ENCODE peak calls at places on chromosomes 4 and X, in six cellular contexts. B is OCI-LY7, G is K562, Z is psoas muscle, Y is dorsolateral prefrontal cortex, I is tibial nerve. J is an unnamed sample.

GRCh38 chr4:168397611-168398169 is 79.1 kb upstream of the DDX60 start:
- DNase-seq in B (no peak), G (no peak), Z (no peak), Y (no peak), I (no peak), J (no peak)

GRCh38 chr4:17030543-17030942 is 132.1 kb upstream of the LDB2 start:
- DNase-seq in B (no peak), G (no peak), Z (no peak), Y (no peak), I (no peak), J (no peak)

GRCh38 chrX:24561121-24561520 is 86.0 kb downstream of the PCYT1B start:
- DNase-seq in B (peak; percentile 44), G (peak; percentile 22), Z (no peak), Y (no peak), I (no peak), J (peak; percentile 51)

GRCh38 chr4:84298023-84298718 is 200.9 kb downstream of the NKX6-1 start:
- DNase-seq in B (no peak), G (no peak), Z (no peak), Y (no peak), I (no peak), J (no peak)

GRCh38 chr4:5572114-5572513 is 136.2 kb downstream of the EVC2 start:
- DNase-seq in B (no peak), G (no peak), Z (no peak), Y (no peak), I (no peak), J (no peak)

GRCh38 chrX:3651272-3651671 is 62.2 kb downstream of the PRKX start:
- DNase-seq in B (peak; percentile 24), G (no peak), Z (no peak), Y (no peak), I (no peak), J (peak; percentile 26)

GRCh38 chr4:41318839-41319530 is 62.3 kb downstream of the UCHL1 start:
- DNase-seq in B (no peak), G (no peak), Z (no peak), Y (no peak), I (no peak), J (no peak)

GRCh38 chr4:40251366-40251765 is 54.5 kb downstream of the RHOH start:
- DNase-seq in B (no peak), G (no peak), Z (no peak), Y (no peak), I (no peak), J (no peak)

GRCh38 chr4:157045507-157046127 is 30.3 kb upstream of the GLRB start:
- DNase-seq in B (peak; percentile 7), G (peak; percentile 6), Z (no peak), Y (no peak), I (no peak), J (peak; percentile 33)
- TF ChIP-seq CTCF in B (peak; percentile 65), G (peak; percentile 14), Z (peak; percentile 77), Y (peak; percentile 68), I (peak; percentile 64), J (peak; percentile 58)

GRCh38 chrX:83658731-83659130 is 150.6 kb downstream of the POU3F4 start:
- DNase-seq in B (peak; percentile 11), G (peak; percentile 1), Z (no peak), Y (no peak), I (no peak), J (peak; percentile 25)
- TF ChIP-seq CTCF in B (peak; percentile 67), G (no peak), Z (no peak), Y (no peak), I (no peak), J (peak; percentile 48)

DNA sequence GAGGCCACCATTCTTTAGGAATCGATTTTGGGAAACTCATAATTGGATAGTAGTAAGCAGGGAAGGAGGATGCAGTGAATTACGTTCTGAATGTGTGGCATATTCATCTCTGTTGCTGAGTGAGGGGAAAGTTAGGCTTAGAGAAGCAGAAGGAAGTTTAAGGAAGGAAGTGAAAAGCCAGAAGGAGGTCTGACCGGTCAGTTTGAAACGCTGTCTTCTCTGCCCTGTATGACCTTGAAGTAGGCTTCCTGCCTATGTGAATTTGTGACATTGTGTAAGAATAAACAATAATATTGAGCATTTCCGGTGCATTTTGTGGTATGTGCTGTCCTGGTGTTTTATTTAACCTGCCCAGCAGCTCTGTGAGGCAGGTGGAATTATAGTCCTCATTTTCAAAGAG is 67.3 kb downstream of the PDLIM5 start:
- DNase-seq in B (no peak), G (no peak), Z (no peak), Y (no peak), I (no peak), J (no peak)
- TF ChIP-seq CTCF in B (no peak), G (no peak), Z (no peak), Y (no peak), I (no peak), J (no peak)

DNA sequence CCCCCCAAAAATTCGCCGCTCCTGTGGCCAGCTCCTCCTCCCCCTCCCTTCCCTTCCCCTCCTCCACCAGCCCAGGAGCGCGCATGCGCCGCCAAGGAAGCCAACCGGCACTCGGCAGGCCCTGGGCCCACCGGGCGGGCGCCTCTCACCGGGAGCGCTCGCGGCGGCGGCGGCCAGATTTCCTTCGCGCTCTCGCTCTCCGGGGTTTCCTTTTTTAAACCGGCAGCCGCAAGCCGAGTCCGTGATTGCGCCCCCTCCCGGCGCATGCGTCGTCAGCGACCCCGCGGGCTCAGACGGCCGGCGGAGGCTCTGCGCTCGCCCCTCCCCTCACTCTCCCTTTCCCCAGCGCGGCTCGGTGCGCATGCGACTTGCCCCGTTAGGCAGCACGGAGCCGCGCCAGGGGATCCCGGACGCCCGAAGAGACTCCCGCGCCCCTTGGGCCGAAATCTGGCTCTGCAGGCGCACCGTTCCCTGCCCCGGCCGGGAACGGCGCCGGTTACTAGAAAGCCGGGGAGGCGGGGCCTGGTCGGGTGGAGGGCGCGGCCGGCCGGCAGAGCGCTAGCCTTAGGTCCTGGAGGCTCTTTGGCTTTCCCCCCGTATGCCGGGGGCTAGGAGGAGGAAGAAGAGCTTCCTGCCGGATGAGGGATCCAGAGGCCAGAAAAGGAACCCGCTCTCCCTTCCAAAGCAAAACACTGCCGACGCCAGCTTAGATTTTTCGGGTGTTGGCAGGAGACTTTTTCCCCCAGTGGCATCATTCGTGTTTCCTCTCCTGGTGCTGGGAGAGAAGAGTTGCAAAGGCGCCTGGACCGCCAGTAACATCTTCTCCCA is at the start of gene CLOCK:
- DNase-seq in B (peak; percentile 86), G (peak; percentile 89), Z (peak; percentile 95), Y (peak; percentile 88), I (peak; percentile 51), J (peak; percentile 87)
- TF ChIP-seq CTCF in B (peak; percentile 68), G (peak; percentile 54), Z (peak; percentile 63), Y (peak; percentile 55), I (peak; percentile 85), J (peak; percentile 49)

DNA sequence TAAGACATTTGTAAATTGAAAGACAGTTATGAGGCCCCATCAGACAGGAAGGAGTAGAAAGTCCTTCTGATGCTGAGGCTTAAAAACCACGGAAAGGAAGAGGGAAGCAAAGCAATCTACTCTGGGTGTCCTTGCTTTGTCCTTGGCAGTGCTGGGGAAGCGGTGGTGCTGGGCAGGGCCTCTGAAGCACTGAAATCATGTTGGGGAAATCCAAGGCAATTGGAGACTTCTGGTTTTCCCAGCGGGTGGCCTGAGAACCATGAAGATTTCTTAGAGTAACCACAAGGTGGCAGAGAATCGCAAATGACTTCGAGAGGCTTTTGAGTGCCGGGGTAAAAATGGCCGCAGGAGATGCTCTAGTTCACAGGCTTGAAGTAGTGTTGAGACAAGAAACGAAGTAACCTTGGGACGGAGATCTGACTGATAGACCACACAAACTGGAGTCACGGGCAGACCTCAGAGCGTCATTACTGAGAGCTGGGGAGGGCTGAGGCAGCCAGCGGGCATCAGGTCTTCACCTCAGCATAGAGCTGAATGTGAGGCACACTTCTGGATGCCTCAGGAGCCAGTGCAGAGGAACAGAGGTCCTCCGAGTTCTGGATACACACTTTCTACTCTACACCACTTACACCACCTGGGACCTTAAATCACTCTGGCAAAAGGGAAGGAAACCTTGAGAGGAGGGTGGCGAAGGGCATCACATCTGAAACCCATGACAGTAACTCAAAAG is 130.7 kb upstream of the GPRIN3 start:
- DNase-seq in B (peak; percentile 66), G (peak; percentile 19), Z (no peak), Y (no peak), I (no peak), J (peak; percentile 19)
- TF ChIP-seq CTCF in B (peak; percentile 77), G (peak; percentile 37), Z (no peak), Y (no peak), I (peak; percentile 14), J (peak; percentile 24)

J was measured in GM13977.